ENCODE peak calls at places on chromosomes 16 and 17, in six cellular contexts. C is progenitor cell of endocrine pancreas, S is PC-3, V is AG04450, W is Calu3, U is HCT116. T is an unnamed sample.

GRCh38 chr17:79945591-79946255 is 89.9 kb downstream of the TBC1D16 start:
- DNase-seq in U (no peak), S (no peak), W (no peak), V (no peak), C (no peak), T (no peak)

GRCh38 chr17:75331671-75332070 is 42.4 kb upstream of the SLC25A19 start:
- DNase-seq in S (no peak), W (no peak), U (no peak), V (no peak), C (no peak), T (no peak)

GRCh38 chr17:15091825-15092224 is 173.3 kb downstream of the PMP22 start:
- DNase-seq in C (no peak), U (peak; percentile 3), W (peak; percentile 0), S (peak; percentile 53), V (no peak), T (no peak)

GRCh38 chr17:17073006-17073626 is 30.9 kb downstream of the MPRIP start:
- DNase-seq in V (no peak), S (no peak), U (no peak), W (no peak), C (no peak), T (peak; percentile 11)

GRCh38 chr16:46908540-46909372 is 24.6 kb downstream of the GPT2 start:
- DNase-seq in W (peak; percentile 72), S (peak; percentile 64), C (peak; percentile 66), U (peak; percentile 57), V (peak; percentile 30), T (peak; percentile 81)

GRCh38 chr17:46212634-46213435 is 19.6 kb upstream of the KANSL1 start:
- DNase-seq in C (no peak), U (peak; percentile 48), S (peak; percentile 77), W (peak; percentile 83), V (peak; percentile 54), T (peak; percentile 47)

GRCh38 chr17:7579001-7579838 is at the start of gene CD68:
- DNase-seq in W (peak; percentile 76), C (no peak), S (peak; percentile 92), V (peak; percentile 66), U (peak; percentile 71), T (no peak)

GRCh38 chr17:28973414-28973813 is 22.1 kb upstream of the PHF12 start:
- DNase-seq in S (no peak), U (no peak), V (no peak), C (no peak), W (no peak), T (no peak)

GRCh38 chr16:69071036-69071435 is 34.4 kb upstream of the HAS3 start:
- DNase-seq in C (no peak), U (no peak), V (no peak), S (no peak), W (no peak), T (no peak)

GRCh38 chr17:48729335-48730239 is 1.0 kb upstream of the HOXB13 start:
- DNase-seq in V (no peak), S (peak; percentile 61), U (no peak), C (no peak), W (no peak), T (no peak)

GRCh38 chr16:53707671-53708070 is 3.7 kb downstream of the FTO start:
- DNase-seq in C (no peak), S (no peak), U (no peak), W (no peak), V (no peak), T (no peak)

GRCh38 chr16:31093132-31093703 is 1.4 kb downstream of the VKORC1 start:
- DNase-seq in V (no peak), U (no peak), S (peak; percentile 54), C (no peak), W (peak; percentile 30), T (peak; percentile 68)

GRCh38 chr17:73782641-73783381 is 138.6 kb upstream of the SDK2 start:
- DNase-seq in W (no peak), U (peak; percentile 74), C (no peak), V (no peak), S (peak; percentile 18), T (no peak)

GRCh38 chr16:49150341-49150740 is 131.3 kb downstream of the CBLN1 start:
- DNase-seq in V (no peak), C (no peak), W (no peak), S (no peak), U (no peak), T (peak; percentile 29)

GRCh38 chr16:24539850-24540484 is 601 bp downstream of the RBBP6 start:
- DNase-seq in W (peak; percentile 64), C (no peak), S (no peak), U (no peak), V (no peak), T (peak; percentile 67)

GRCh38 chr17:41718287-41718645 is 6.1 kb downstream of the GAST start:
- DNase-seq in S (no peak), U (no peak), C (no peak), W (no peak), V (no peak), T (no peak)

GRCh38 chr17:67227488-67227887 is 17.5 kb downstream of the HELZ start:
- DNase-seq in U (no peak), S (no peak), C (no peak), V (no peak), W (no peak), T (no peak)

GRCh38 chr17:64509179-64509578 is 2.4 kb downstream of the CEP95 start:
- DNase-seq in C (no peak), U (no peak), S (no peak), V (no peak), W (no peak), T (no peak)

GRCh38 chr16:3999890-4000325 is 116.3 kb downstream of the ADCY9 start:
- DNase-seq in W (no peak), U (no peak), S (no peak), V (no peak), C (no peak), T (no peak)

GRCh38 chr16:3997231-3997841 is 116.8 kb upstream of the CREBBP start:
- DNase-seq in V (no peak), U (no peak), C (no peak), S (no peak), W (no peak), T (no peak)

GRCh38 chr16:4003166-4003565 is 113.1 kb downstream of the ADCY9 start:
- DNase-seq in V (no peak), U (no peak), C (no peak), W (no peak), S (no peak), T (no peak)

GRCh38 chr16:3999479-3999868 is 116.8 kb downstream of the ADCY9 start:
- DNase-seq in W (no peak), S (no peak), V (peak; percentile 46), U (no peak), C (no peak), T (peak; percentile 72)

DNA sequence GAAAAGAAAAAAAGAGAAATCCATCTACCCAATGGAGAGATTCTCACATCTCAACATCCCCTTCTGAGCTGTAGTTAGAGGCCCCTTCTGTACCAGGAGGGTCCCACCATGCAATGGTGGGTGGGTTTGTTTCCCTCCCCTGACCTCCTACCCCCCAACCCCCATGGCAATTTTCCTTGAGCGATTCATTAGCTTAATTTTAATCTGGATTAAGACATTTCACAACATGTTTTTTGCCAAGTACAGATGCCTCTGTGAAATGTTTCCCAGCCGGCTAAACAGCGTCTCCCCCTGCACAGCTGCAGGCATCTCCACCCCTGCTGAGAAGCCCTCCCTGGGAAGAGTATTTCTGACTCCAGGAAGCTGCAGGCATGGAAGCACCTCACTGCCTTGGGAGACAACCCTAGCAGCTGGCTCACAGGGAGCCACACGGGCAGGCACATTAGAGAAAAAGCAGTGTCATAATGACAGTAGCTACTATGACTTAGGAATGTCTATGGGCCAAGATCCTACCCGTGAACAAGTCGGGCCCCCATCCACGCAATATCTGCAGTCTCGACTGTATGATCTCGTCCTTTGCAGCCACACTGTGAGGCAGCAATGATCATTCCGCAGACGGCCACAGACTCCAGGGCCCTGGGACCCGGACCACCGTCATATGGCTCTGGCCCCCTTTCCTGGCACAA is 117.3 kb downstream of the ADCY9 start:
- DNase-seq in C (no peak), W (no peak), U (no peak), V (no peak), S (no peak), T (no peak)
- TF ChIP-seq CTCF in C (no peak), W (no peak), U (no peak), V (no peak), S (no peak), T (no peak)

GRCh38 chr17:58215685-58216084 is 3.4 kb downstream of the MKS1 start:
- DNase-seq in W (no peak), U (no peak), V (no peak), C (no peak), S (peak; percentile 47), T (no peak)
- TF ChIP-seq CTCF in W (no peak), U (no peak), V (no peak), C (no peak), S (peak; percentile 51), T (no peak)

GRCh38 chr17:1162116-1162855 is 17.5 kb downstream of the ABR start:
- DNase-seq in U (no peak), V (no peak), C (no peak), S (no peak), W (no peak), T (peak; percentile 68)

GRCh38 chr17:1158879-1159278 is 20.9 kb downstream of the ABR start:
- DNase-seq in S (no peak), V (peak; percentile 43), W (no peak), U (no peak), C (no peak), T (no peak)

GRCh38 chr17:1156864-1157263 is 22.9 kb downstream of the ABR start:
- DNase-seq in V (no peak), U (no peak), C (no peak), W (no peak), S (no peak), T (no peak)

GRCh38 chr17:1159781-1160180 is 20.0 kb downstream of the ABR start:
- DNase-seq in W (no peak), U (no peak), V (no peak), C (no peak), S (no peak), T (no peak)

DNA sequence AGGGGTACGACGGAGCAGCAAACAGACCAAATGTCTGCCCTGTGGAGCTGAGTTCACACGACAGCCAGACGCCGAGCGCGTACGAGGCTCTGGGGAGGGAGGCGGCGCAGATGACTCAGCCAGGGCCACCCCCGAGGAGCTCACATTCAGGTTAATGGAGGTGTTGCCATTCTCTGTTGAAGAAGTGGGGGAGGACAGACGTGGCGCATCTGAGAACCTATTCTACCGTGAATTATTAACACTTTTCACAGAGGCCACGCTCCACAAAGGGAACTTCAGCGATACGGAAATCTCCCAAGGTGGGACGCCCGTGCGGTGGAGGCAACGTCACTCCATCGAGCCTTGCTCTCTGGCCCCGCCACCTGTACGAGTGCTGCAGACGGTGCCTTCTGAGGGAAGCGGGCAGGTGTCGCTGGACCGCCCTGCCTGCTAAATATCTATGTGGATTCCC is 19.2 kb downstream of the ABR start:
- DNase-seq in W (no peak), S (no peak), V (no peak), C (no peak), U (no peak), T (no peak)
- TF ChIP-seq CTCF in W (no peak), S (no peak), V (no peak), C (no peak), U (no peak), T (no peak)

GRCh38 chr17:62096401-62096670 is 31.3 kb upstream of the MED13 start:
- DNase-seq in U (no peak), C (no peak), S (no peak), V (no peak), W (no peak), T (no peak)
- TF ChIP-seq CTCF in U (no peak), C (no peak), S (no peak), V (no peak), W (no peak), T (no peak)